ENCODE peak calls at places on chromosomes 1 and 21, in five cellular contexts. One of them, this sample, is unnamed.

GRCh38 chr1:21913763-21914162 is 23.3 kb downstream of the HSPG2 start:
- DNase-seq in SK-N-SH: no peak
- DNase-seq in HepG2: no peak
- DNase-seq in HCT116: no peak
- DNase-seq in K562: no peak
- DNase-seq in this sample: no peak

GRCh38 chr1:37391181-37391949 is 83.0 kb upstream of the ZC3H12A start:
- DNase-seq in HCT116: no peak
- DNase-seq in K562: peak; percentile 50
- DNase-seq in SK-N-SH: peak; percentile 57
- DNase-seq in HepG2: no peak
- DNase-seq in this sample: no peak

GRCh38 chr1:63523738-63524137 is 413 bp downstream of the EFCAB7 start:
- DNase-seq in SK-N-SH: peak; percentile 7
- DNase-seq in K562: peak; percentile 11
- DNase-seq in HCT116: no peak
- DNase-seq in HepG2: no peak
- DNase-seq in this sample: no peak

GRCh38 chr1:150621497-150622113 is 7.8 kb downstream of the ENSA start:
- DNase-seq in SK-N-SH: peak; percentile 47
- DNase-seq in K562: peak; percentile 26
- DNase-seq in HepG2: peak; percentile 48
- DNase-seq in HCT116: no peak
- DNase-seq in this sample: no peak

GRCh38 chr1:218462116-218462515 is 117.0 kb downstream of the TGFB2 start:
- DNase-seq in K562: no peak
- DNase-seq in SK-N-SH: no peak
- DNase-seq in HCT116: no peak
- DNase-seq in HepG2: no peak
- DNase-seq in this sample: no peak

GRCh38 chr1:7384121-7384520 is 387.0 kb upstream of the VAMP3 start:
- DNase-seq in HepG2: no peak
- DNase-seq in K562: no peak
- DNase-seq in SK-N-SH: no peak
- DNase-seq in HCT116: no peak
- DNase-seq in this sample: no peak

GRCh38 chr21:25441835-25442234 is 165.4 kb downstream of the MRPL39 start:
- DNase-seq in K562: no peak
- DNase-seq in HepG2: no peak
- DNase-seq in HCT116: no peak
- DNase-seq in SK-N-SH: no peak
- DNase-seq in this sample: no peak

GRCh38 chr1:66374561-66375111 is 159.3 kb upstream of the SGIP1 start:
- DNase-seq in HepG2: no peak
- DNase-seq in K562: no peak
- DNase-seq in SK-N-SH: no peak
- DNase-seq in HCT116: no peak
- DNase-seq in this sample: peak; percentile 96

GRCh38 chr1:115098979-115099692 is 9.8 kb upstream of the TSPAN2 start:
- DNase-seq in HCT116: no peak
- DNase-seq in K562: no peak
- DNase-seq in HepG2: no peak
- DNase-seq in SK-N-SH: no peak
- DNase-seq in this sample: peak; percentile 37

GRCh38 chr1:167491586-167492408 is 26.5 kb downstream of the CD247 start:
- DNase-seq in HepG2: no peak
- DNase-seq in K562: peak; percentile 62
- DNase-seq in HCT116: no peak
- DNase-seq in SK-N-SH: no peak
- DNase-seq in this sample: no peak

GRCh38 chr1:76477131-76477530 is 390.1 kb upstream of the ST6GALNAC5 start:
- DNase-seq in K562: no peak
- DNase-seq in HepG2: no peak
- DNase-seq in SK-N-SH: no peak
- DNase-seq in HCT116: no peak
- DNase-seq in this sample: no peak

GRCh38 chr21:16605588-16605987 is 875.8 kb downstream of the USP25 start:
- DNase-seq in HepG2: no peak
- DNase-seq in SK-N-SH: peak; percentile 56
- DNase-seq in HCT116: no peak
- DNase-seq in K562: no peak
- DNase-seq in this sample: no peak

GRCh38 chr1:145942405-145942804 is 15.1 kb upstream of the RBM8A start:
- DNase-seq in HepG2: no peak
- DNase-seq in K562: no peak
- DNase-seq in HCT116: no peak
- DNase-seq in SK-N-SH: no peak
- DNase-seq in this sample: no peak

GRCh38 chr1:53371121-53371666 is 43.3 kb upstream of the LRP8 start:
- DNase-seq in HCT116: no peak
- DNase-seq in SK-N-SH: peak; percentile 77
- DNase-seq in K562: no peak
- DNase-seq in HepG2: no peak
- DNase-seq in this sample: no peak

GRCh38 chr1:32998997-32999396 is 34.4 kb upstream of the RNF19B start:
- DNase-seq in HCT116: no peak
- DNase-seq in HepG2: no peak
- DNase-seq in K562: no peak
- DNase-seq in SK-N-SH: no peak
- DNase-seq in this sample: no peak

GRCh38 chr1:66294692-66295384 is 239.1 kb upstream of the SGIP1 start:
- DNase-seq in SK-N-SH: no peak
- DNase-seq in K562: no peak
- DNase-seq in HCT116: peak; percentile 85
- DNase-seq in HepG2: no peak
- DNase-seq in this sample: no peak

GRCh38 chr1:182845379-182845778 is 6.2 kb downstream of the DHX9 start:
- DNase-seq in K562: no peak
- DNase-seq in HCT116: no peak
- DNase-seq in HepG2: no peak
- DNase-seq in SK-N-SH: no peak
- DNase-seq in this sample: no peak

GRCh38 chr1:44557756-44558155 is 116.5 kb downstream of the TMEM53 start:
- DNase-seq in HCT116: no peak
- DNase-seq in SK-N-SH: no peak
- DNase-seq in K562: no peak
- DNase-seq in HepG2: no peak
- DNase-seq in this sample: no peak

GRCh38 chr1:147413110-147413605 is 128.1 kb upstream of the BCL9 start:
- DNase-seq in HCT116: no peak
- DNase-seq in SK-N-SH: no peak
- DNase-seq in HepG2: no peak
- DNase-seq in K562: no peak
- DNase-seq in this sample: no peak

DNA sequence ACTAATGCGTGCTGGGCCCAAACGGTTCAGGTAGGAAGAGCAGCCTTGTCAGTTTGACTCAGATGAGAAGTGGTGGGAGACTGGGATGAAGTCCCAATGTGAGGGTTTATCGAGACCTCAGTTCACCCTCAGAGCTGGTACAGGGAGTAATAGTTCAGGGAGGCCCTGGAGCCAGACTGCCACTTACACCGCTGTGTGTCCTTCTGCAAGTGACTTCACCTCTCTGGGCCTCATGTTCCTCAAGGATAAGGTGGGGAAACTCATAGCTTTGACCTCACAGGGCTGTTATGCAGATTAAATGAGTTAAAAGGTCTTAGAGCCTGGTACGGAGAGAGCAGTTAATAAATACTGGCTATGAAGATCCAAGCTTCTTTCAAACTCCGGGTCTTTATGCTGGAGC is 219.9 kb downstream of the TRABD2B start:
- DNase-seq in SK-N-SH: no peak
- DNase-seq in K562: no peak
- DNase-seq in HepG2: no peak
- DNase-seq in HCT116: no peak
- DNase-seq in this sample: no peak
- TF ChIP-seq ZBTB33 in SK-N-SH: no peak
- TF ChIP-seq ZBTB33 in K562: no peak
- TF ChIP-seq ZBTB33 in HepG2: no peak
- TF ChIP-seq ZBTB33 in HCT116: no peak
- TF ChIP-seq ZBTB33 in this sample: no peak

GRCh38 chr21:36727886-36728285 is 29.0 kb downstream of the SIM2 start:
- DNase-seq in K562: no peak
- DNase-seq in SK-N-SH: no peak
- DNase-seq in HCT116: no peak
- DNase-seq in HepG2: no peak
- DNase-seq in this sample: no peak

GRCh38 chr21:36723371-36723881 is 24.5 kb downstream of the SIM2 start:
- DNase-seq in HepG2: no peak
- DNase-seq in K562: no peak
- DNase-seq in HCT116: no peak
- DNase-seq in SK-N-SH: no peak
- DNase-seq in this sample: no peak

GRCh38 chr21:36728371-36729111 is 29.6 kb downstream of the SIM2 start:
- DNase-seq in K562: no peak
- DNase-seq in HCT116: no peak
- DNase-seq in HepG2: no peak
- DNase-seq in SK-N-SH: no peak
- DNase-seq in this sample: no peak

GRCh38 chr21:36722370-36723368 is 23.8 kb downstream of the SIM2 start:
- DNase-seq in HCT116: no peak
- DNase-seq in SK-N-SH: no peak
- DNase-seq in K562: no peak
- DNase-seq in HepG2: no peak
- DNase-seq in this sample: no peak

DNA sequence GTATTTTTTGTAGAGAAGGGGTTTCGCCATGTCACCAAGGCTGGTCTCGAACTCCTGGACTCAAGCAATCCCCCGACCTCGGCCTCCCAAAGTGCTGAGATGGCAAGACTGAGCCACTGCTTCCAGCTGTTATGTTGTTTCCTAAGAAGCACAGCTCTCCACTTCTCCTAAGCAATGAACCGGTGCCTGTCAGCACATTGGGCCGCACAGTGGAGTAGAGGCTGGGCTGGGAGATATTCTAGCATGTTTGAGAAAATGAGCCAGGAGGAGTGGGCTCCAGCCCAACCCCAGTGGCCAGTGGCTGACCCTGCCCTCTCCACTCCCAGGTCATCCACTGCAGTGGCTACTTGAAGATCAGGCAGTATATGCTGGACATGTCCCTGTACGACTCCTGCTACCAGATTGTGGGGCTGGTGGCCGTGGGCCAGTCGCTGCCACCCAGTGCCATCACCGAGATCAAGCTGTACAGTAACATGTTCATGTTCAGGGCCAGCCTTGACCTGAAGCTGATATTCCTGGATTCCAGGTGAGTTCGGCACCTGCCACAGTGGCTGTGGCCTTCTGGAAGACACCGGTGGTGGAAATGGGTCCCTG is 27.0 kb downstream of the SIM2 start:
- DNase-seq in HCT116: no peak
- DNase-seq in HepG2: no peak
- DNase-seq in K562: no peak
- DNase-seq in SK-N-SH: no peak
- DNase-seq in this sample: no peak
- TF ChIP-seq ZBTB33 in HCT116: no peak
- TF ChIP-seq ZBTB33 in HepG2: no peak
- TF ChIP-seq ZBTB33 in K562: no peak
- TF ChIP-seq ZBTB33 in SK-N-SH: no peak
- TF ChIP-seq ZBTB33 in this sample: no peak

DNA sequence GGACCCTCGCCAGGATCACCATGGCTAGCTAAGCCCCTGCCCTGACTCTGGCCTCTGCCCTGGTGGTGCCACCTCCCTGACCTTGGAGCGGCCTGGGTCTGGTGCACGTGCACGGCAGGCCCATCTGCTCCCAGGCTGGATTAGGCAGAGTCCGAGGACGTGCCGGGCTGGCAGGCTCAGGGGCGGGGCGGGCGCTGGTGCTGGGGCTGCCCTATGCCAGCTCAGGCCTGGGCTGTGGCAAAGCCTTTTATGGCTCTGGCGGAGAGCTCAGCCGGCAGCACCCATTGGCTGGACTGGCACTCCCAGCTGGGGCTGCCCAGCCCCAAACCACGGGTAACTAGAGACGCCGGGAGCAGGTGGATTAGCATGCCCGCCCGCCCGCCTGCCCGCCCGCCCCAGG is 17.1 kb upstream of the EDN2 start:
- DNase-seq in HCT116: no peak
- DNase-seq in SK-N-SH: no peak
- DNase-seq in HepG2: no peak
- DNase-seq in K562: no peak
- DNase-seq in this sample: no peak
- TF ChIP-seq ZBTB33 in HCT116: no peak
- TF ChIP-seq ZBTB33 in SK-N-SH: no peak
- TF ChIP-seq ZBTB33 in HepG2: no peak
- TF ChIP-seq ZBTB33 in K562: no peak
- TF ChIP-seq ZBTB33 in this sample: no peak

DNA sequence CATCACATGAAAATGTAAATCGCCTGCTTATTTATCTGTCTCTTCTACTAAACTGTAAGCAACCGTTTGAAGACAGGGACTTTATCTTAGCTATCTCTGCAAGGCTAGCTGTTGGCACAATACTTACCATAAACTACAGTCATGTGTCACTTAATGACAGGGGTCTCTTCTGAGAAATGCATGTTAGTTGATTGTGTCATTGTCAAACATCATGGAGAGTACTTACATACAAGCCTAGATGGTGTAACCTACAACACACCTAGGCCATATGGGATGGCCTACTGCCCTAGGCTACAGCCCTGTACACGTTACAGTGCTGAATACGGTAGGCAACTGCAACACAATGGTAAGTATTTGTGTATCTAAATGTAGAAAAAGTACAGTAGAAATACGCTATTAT is 267.9 kb downstream of the SDCCAG8 start:
- DNase-seq in HepG2: no peak
- DNase-seq in K562: no peak
- DNase-seq in SK-N-SH: no peak
- DNase-seq in HCT116: no peak
- DNase-seq in this sample: no peak
- TF ChIP-seq ZBTB33 in HepG2: no peak
- TF ChIP-seq ZBTB33 in K562: no peak
- TF ChIP-seq ZBTB33 in SK-N-SH: no peak
- TF ChIP-seq ZBTB33 in HCT116: no peak
- TF ChIP-seq ZBTB33 in this sample: no peak

GRCh38 chr1:46302091-46303037 is 1.1 kb downstream of the LRRC41 start:
- DNase-seq in HepG2: peak; percentile 23
- DNase-seq in HCT116: no peak
- DNase-seq in SK-N-SH: peak; percentile 80
- DNase-seq in K562: peak; percentile 74
- DNase-seq in this sample: no peak
- TF ChIP-seq ZBTB33 in HepG2: no peak
- TF ChIP-seq ZBTB33 in HCT116: no peak
- TF ChIP-seq ZBTB33 in SK-N-SH: no peak
- TF ChIP-seq ZBTB33 in K562: no peak
- TF ChIP-seq ZBTB33 in this sample: no peak

GRCh38 chr1:209549384-209550001 is 34.0 kb upstream of the CAMK1G start:
- DNase-seq in HCT116: no peak
- DNase-seq in HepG2: no peak
- DNase-seq in K562: peak; percentile 39
- DNase-seq in SK-N-SH: peak; percentile 15
- DNase-seq in this sample: no peak
- TF ChIP-seq ZBTB33 in HCT116: no peak
- TF ChIP-seq ZBTB33 in HepG2: no peak
- TF ChIP-seq ZBTB33 in K562: no peak
- TF ChIP-seq ZBTB33 in SK-N-SH: no peak
- TF ChIP-seq ZBTB33 in this sample: no peak

This sample was measured in GM12878.